ENCODE peak calls at places on chromosomes 3 and 15, in six cellular contexts. R is stomach, B is endothelial cell of umbilical vein, C is OCI-LY7, A is osteoblast, H is mammary epithelial cell. J is an unnamed sample. For H3K4me1, the result is how much of the 10 kb centered on the place peaks cover.

GRCh38 chr15:40539030-40539429 is 25.8 kb downstream of the CCDC32 start:
- DNase-seq in R (no peak), B (no peak), C (no peak), A (no peak), H (no peak), J (no peak)

GRCh38 chr15:61556037-61556648 is 327.0 kb upstream of the RORA start:
- DNase-seq in R (no peak), B (no peak), C (no peak), A (no peak), H (peak), J (no peak)

GRCh38 chr3:85796140-85796539 is 837.4 kb downstream of the CADM2 start:
- DNase-seq in R (no peak), B (no peak), C (no peak), A (no peak), H (no peak), J (no peak)

GRCh38 chr15:49060710-49061483 is 14.7 kb upstream of the SECISBP2L start:
- DNase-seq in R (no peak), B (peak), C (no peak), A (peak), H (no peak), J (no peak)

GRCh38 chr3:155664922-155665695 is 79.8 kb downstream of the PLCH1 start:
- DNase-seq in R (peak), B (no peak), C (no peak), A (peak), H (peak), J (peak)

GRCh38 chr3:186945255-186945823 is 15.0 kb downstream of the ST6GAL1 start:
- DNase-seq in R (no peak), B (no peak), C (no peak), A (no peak), H (no peak), J (no peak)

GRCh38 chr3:60746690-60747416 is 504.4 kb downstream of the FHIT start:
- DNase-seq in R (no peak), B (no peak), C (no peak), A (no peak), H (no peak), J (no peak)

GRCh38 chr3:121757087-121757811 is 7.7 kb upstream of the GOLGB1 start:
- DNase-seq in R (no peak), B (no peak), C (peak), A (peak), H (no peak), J (no peak)

GRCh38 chr3:100047455-100048141 is 66.7 kb downstream of the FILIP1L start:
- DNase-seq in R (no peak), B (peak), C (peak), A (peak), H (peak), J (peak)
- H3K4me1 ChIP-seq in R (under half), B (under half), C (under half), A (under half), H (under half), J (under half)

DNA sequence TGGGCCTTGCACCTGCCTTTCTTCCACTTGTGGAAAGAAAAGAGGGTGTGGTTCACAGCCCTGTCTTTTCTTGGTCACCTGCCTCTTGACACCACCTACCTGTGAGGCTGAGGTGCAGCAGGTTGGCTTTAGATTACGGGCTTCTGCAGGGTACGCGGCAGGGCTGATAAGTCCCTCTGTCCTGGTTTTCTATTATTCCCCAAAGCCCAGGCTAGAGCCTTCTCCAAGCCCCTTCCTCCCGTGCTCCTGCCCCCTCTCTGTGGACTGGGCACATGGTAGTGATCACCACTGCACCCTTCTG is 44.8 kb upstream of the HACD2 start:
- DNase-seq in R (no peak), B (no peak), C (no peak), A (no peak), H (no peak), J (no peak)
- TF ChIP-seq CTCF in R (no peak), B (no peak), C (no peak), A (no peak), H (peak), J (no peak)

GRCh38 chr3:74145277-74145676 is 469.2 kb downstream of the CNTN3 start:
- DNase-seq in R (no peak), B (no peak), C (no peak), A (no peak), H (no peak), J (no peak)

DNA sequence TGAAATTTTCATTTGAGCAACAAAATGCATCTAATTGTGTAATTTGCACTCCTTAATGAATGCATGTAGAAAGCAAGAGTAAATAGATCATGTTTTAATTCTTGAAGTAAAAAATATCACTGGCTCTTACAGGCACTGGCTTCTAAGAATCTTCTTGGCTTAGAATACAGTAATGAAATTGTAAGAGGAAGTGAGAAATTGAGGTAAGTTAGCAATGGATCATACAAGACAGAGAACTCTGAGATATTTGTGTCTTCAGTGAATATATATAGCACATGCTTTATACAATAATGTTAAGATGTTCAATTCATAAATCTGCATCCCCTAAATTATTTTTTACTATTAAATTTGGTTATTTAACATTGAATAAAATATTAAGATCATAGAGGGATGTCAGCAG is 465.0 kb downstream of the CNTN3 start:
- DNase-seq in R (no peak), B (no peak), C (no peak), A (no peak), H (no peak), J (no peak)
- H3K4me3 ChIP-seq in R (no peak), B (no peak), C (no peak), A (no peak), H (no peak), J (no peak)

GRCh38 chr3:134354612-134355275 is 19.5 kb downstream of the AMOTL2 start:
- DNase-seq in R (no peak), B (peak), C (no peak), A (peak), H (no peak), J (no peak)

GRCh38 chr3:134357914-134358811 is 16.1 kb downstream of the AMOTL2 start:
- DNase-seq in R (peak), B (peak), C (peak), A (peak), H (peak), J (no peak)

GRCh38 chr3:134355416-134355815 is 18.8 kb downstream of the AMOTL2 start:
- DNase-seq in R (no peak), B (no peak), C (no peak), A (peak), H (no peak), J (no peak)

GRCh38 chr3:134357261-134357913 is 16.9 kb downstream of the AMOTL2 start:
- DNase-seq in R (no peak), B (no peak), C (no peak), A (peak), H (no peak), J (no peak)

DNA sequence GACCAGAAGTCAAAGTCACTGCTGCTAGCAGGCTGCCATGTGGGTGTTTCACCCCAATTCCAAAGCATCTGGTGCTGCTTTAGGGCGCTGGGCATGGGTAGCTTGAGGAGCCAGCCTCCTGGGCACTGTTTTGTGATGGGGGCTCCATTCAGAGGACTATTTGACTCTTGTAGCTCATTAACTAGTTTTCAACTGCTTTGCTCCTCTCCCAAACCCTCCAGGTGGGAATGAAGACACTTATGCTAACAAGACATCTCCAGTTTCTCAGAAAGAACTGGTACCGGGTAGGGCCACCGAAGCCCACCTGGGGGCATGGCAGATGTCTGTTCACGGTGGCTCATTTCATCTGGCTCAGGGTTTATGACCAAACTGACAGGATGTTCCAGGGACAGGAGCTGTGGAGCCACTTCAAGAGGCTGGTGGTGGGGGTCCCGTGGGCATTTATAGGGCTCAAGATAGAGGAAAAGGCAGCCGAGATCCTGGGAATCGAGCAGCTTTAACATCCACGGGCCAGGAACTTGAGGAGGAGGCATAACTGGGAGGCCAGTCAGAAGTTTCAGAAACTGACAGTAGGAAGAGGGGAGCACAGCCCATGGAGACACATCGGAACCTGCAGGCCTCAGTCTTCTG is 17.7 kb downstream of the AMOTL2 start:
- DNase-seq in R (no peak), B (no peak), C (no peak), A (peak), H (no peak), J (no peak)
- H3K4me1 ChIP-seq in R (half or more), B (under half), C (under half), A (half or more), H (half or more), J (under half)

GRCh38 chr15:28273468-28273867 is 48.5 kb downstream of the HERC2 start:
- DNase-seq in R (no peak), B (peak), C (no peak), A (peak), H (no peak), J (no peak)
- TF ChIP-seq CTCF in R (no peak), B (peak), C (no peak), A (peak), H (no peak), J (no peak)

DNA sequence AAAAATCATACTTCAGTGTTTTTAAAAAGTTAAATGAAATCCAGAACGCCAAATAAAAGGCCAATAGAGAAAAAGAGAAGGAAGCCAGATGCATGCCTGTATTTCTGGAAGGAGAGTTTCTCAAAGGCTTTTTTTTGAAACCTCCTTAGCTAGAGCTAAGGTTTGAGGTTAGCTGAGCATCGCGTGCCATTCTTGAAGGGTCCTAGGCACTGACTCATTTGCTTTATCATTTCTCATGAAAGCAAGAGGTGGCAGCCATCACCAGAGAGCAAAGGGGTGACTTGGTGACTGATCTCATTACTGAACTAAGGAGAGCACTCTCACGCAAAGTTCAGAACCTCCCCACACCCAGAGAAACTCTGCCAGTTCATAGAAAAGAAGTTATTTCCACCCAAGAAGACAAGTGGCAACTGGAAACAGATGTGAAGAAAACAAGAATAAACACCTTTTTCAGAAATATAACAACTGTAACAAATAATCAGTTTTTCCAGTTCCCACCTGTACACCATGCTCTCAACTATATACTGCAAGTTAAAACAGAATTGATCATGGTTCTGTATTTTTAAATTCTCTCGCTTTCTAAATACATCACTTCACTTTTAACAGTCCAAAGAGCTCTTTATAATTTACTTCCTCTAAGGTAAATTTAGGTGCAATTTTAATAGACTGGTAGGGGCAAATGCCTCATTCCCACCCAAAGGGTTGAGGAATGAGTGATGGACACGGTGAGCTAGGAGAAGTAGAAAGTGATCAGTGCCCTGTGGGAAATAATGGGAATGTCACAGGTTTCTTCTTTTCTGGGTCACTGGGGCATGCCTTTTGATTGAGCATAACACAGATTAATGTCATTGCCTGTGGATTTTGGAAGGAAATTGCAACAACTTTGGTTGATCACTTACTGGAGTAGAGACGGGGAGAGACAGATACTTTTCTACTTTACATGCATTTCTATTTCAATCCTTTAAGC is 24.7 kb downstream of the GPR15 start:
- DNase-seq in R (no peak), B (no peak), C (peak), A (no peak), H (no peak), J (no peak)
- H3K4me3 ChIP-seq in R (no peak), B (no peak), C (peak), A (no peak), H (no peak), J (no peak)

GRCh38 chr3:196163212-196163611 is 48.0 kb downstream of the ZDHHC19 start:
- DNase-seq in R (no peak), B (no peak), C (no peak), A (no peak), H (no peak), J (no peak)

GRCh38 chr3:196163687-196164493 is 47.3 kb downstream of the ZDHHC19 start:
- DNase-seq in R (no peak), B (no peak), C (no peak), A (peak), H (no peak), J (no peak)

GRCh38 chr3:196159526-196159925 is 51.7 kb downstream of the ZDHHC19 start:
- DNase-seq in R (no peak), B (no peak), C (no peak), A (no peak), H (no peak), J (no peak)

GRCh38 chr3:196162679-196163078 is 48.5 kb downstream of the ZDHHC19 start:
- DNase-seq in R (no peak), B (no peak), C (no peak), A (no peak), H (no peak), J (no peak)

DNA sequence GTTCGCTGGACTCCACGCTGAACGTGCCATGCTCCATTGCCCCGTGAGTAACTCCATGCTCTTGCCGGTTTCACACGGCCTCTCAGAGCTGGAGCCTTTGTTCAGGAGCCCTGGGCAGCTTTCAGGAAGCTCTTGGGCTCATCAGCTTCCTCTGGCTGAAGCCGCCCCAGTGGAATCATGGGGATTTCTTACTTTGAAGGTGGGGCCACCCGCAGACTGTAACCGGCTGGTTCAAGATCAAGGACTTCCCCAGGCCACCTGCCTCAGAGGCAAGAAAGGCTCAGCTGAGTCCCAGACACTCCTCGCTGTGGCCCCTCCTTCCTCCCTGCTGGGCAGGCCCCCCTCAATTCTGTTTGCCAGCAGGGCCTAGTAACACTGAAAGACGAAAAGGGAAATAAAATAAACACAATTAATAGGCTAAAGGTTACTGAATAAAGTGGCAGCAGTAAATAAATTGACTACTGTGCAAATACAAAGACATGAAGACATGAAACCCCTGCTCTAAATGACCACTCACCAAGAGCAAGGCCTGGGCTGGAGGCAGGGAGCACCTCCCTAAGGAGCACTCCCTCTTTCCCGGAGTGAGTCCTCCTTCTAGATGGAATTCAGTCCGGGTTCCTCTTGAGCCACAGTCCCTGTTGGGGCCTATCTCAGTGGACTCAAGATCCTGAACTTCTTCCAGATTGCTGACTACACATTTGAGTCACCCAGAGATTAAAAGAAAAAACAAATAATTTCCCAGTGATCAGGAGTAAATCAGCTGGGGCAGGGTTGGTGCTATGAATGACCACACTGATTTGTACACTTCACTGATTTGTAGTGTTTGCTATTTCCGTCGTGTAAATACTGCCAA is 51.0 kb downstream of the ZDHHC19 start:
- DNase-seq in R (peak), B (peak), C (peak), A (peak), H (peak), J (peak)
- H3K4me1 ChIP-seq in R (under half), B (under half), C (under half), A (under half), H (under half), J (under half)

DNA sequence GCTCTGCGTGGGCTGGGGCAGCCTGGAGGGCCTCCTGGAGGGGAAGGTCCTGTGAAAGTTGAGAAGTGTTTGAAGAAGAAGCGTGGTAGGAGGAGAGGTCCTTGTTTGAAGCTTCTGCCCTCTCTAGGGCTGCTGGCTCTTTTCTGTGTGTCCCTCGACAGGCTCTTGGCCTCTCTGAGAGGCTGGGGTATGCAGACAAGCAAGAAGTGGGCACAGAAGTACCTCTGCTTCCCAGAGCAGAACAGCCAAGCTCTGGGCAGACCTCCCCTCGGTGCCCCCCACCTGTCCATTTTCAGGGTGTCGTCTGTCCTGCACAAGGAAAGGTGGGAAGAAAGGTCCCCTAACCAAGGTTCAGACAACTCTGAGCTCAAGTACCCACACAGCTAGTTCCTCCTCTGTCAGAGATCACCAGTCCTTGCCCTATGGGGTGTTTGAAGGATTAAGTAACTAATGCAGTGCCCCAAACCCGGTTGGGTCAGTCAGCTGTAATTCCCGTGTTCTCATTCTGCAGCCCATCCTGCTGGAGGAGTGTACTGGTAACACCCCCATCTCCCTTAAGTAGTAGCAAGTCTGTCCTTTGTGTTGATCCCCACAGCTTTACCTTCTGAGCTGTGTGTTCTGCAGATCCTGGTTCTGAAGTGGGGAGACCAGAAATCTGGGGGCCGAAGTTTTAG is 6.3 kb downstream of the CSK start:
- DNase-seq in R (no peak), B (no peak), C (peak), A (no peak), H (no peak), J (peak)
- TF ChIP-seq CTCF in R (no peak), B (no peak), C (peak), A (no peak), H (no peak), J (peak)

GRCh38 chr3:48595075-48595525 is at the start of gene COL7A1:
- DNase-seq in R (no peak), B (no peak), C (no peak), A (peak), H (no peak), J (no peak)
- H3K4me3 ChIP-seq in R (peak), B (no peak), C (no peak), A (peak), H (peak), J (peak)